ENCODE peak calls at places on chromosomes 12 and 14, in nine cellular contexts. One of them, this sample, is unnamed.

GRCh38 chr12:54007538-54008259 is 1.1 kb upstream of the HOXC8 start:
- DNase-seq in neural progenitor cell: no peak
- DNase-seq in HCT116: no peak
- DNase-seq in MM.1S: no peak
- DNase-seq in SK-N-SH: no peak
- DNase-seq in hepatocyte: no peak
- DNase-seq in PC-3: no peak
- DNase-seq in GM23338: no peak
- DNase-seq in GM23248: peak
- DNase-seq in this sample: no peak

GRCh38 chr12:5440973-5441372 is 9.1 kb downstream of the NTF3 start:
- DNase-seq in GM23248: no peak
- DNase-seq in PC-3: no peak
- DNase-seq in HCT116: no peak
- DNase-seq in GM23338: no peak
- DNase-seq in MM.1S: no peak
- DNase-seq in neural progenitor cell: no peak
- DNase-seq in hepatocyte: no peak
- DNase-seq in SK-N-SH: no peak
- DNase-seq in this sample: no peak

GRCh38 chr12:80553316-80553715 is 109.3 kb downstream of the PTPRQ start:
- DNase-seq in HCT116: peak
- DNase-seq in PC-3: peak
- DNase-seq in SK-N-SH: no peak
- DNase-seq in GM23248: peak
- DNase-seq in MM.1S: no peak
- DNase-seq in GM23338: no peak
- DNase-seq in neural progenitor cell: no peak
- DNase-seq in hepatocyte: peak
- DNase-seq in this sample: no peak

GRCh38 chr12:292186-292585 is 29.6 kb upstream of the SLC6A13 start:
- DNase-seq in HCT116: no peak
- DNase-seq in PC-3: no peak
- DNase-seq in neural progenitor cell: no peak
- DNase-seq in MM.1S: no peak
- DNase-seq in hepatocyte: no peak
- DNase-seq in SK-N-SH: no peak
- DNase-seq in GM23338: no peak
- DNase-seq in GM23248: peak
- DNase-seq in this sample: no peak

GRCh38 chr12:27179399-27180214 is 64.5 kb upstream of the STK38L start:
- DNase-seq in GM23338: no peak
- DNase-seq in HCT116: peak
- DNase-seq in hepatocyte: peak
- DNase-seq in neural progenitor cell: no peak
- DNase-seq in GM23248: peak
- DNase-seq in PC-3: peak
- DNase-seq in SK-N-SH: no peak
- DNase-seq in MM.1S: peak
- DNase-seq in this sample: no peak

GRCh38 chr12:74689071-74689655 is 151.5 kb downstream of the ATXN7L3B start:
- DNase-seq in neural progenitor cell: peak
- DNase-seq in MM.1S: peak
- DNase-seq in HCT116: peak
- DNase-seq in GM23248: peak
- DNase-seq in SK-N-SH: peak
- DNase-seq in PC-3: peak
- DNase-seq in hepatocyte: peak
- DNase-seq in GM23338: peak
- DNase-seq in this sample: peak

GRCh38 chr12:25436206-25436912 is 116.7 kb downstream of the LMNTD1 start:
- DNase-seq in MM.1S: peak
- DNase-seq in neural progenitor cell: peak
- DNase-seq in hepatocyte: peak
- DNase-seq in HCT116: peak
- DNase-seq in SK-N-SH: peak
- DNase-seq in PC-3: peak
- DNase-seq in GM23338: peak
- DNase-seq in GM23248: peak
- DNase-seq in this sample: peak

GRCh38 chr12:95312656-95313055 is 95.0 kb downstream of the VEZT start:
- DNase-seq in GM23338: no peak
- DNase-seq in PC-3: no peak
- DNase-seq in MM.1S: no peak
- DNase-seq in SK-N-SH: no peak
- DNase-seq in HCT116: no peak
- DNase-seq in hepatocyte: no peak
- DNase-seq in neural progenitor cell: no peak
- DNase-seq in GM23248: no peak
- DNase-seq in this sample: no peak

GRCh38 chr12:69906411-69907216 is 81.6 kb downstream of the MYRFL start:
- DNase-seq in PC-3: no peak
- DNase-seq in hepatocyte: no peak
- DNase-seq in neural progenitor cell: no peak
- DNase-seq in SK-N-SH: no peak
- DNase-seq in GM23338: no peak
- DNase-seq in GM23248: no peak
- DNase-seq in HCT116: no peak
- DNase-seq in MM.1S: no peak
- DNase-seq in this sample: peak

GRCh38 chr12:45577844-45578399 is 151.6 kb upstream of the ARID2 start:
- DNase-seq in GM23338: no peak
- DNase-seq in MM.1S: no peak
- DNase-seq in SK-N-SH: no peak
- DNase-seq in neural progenitor cell: no peak
- DNase-seq in HCT116: no peak
- DNase-seq in PC-3: no peak
- DNase-seq in GM23248: peak
- DNase-seq in hepatocyte: no peak
- DNase-seq in this sample: no peak

GRCh38 chr14:24351517-24351916 is 11.7 kb upstream of the RIPK3 start:
- DNase-seq in SK-N-SH: no peak
- DNase-seq in PC-3: peak
- DNase-seq in HCT116: no peak
- DNase-seq in GM23338: peak
- DNase-seq in GM23248: peak
- DNase-seq in neural progenitor cell: no peak
- DNase-seq in MM.1S: no peak
- DNase-seq in hepatocyte: no peak
- DNase-seq in this sample: no peak

GRCh38 chr12:64666054-64666914 is 56.0 kb downstream of the RASSF3 start:
- DNase-seq in GM23338: no peak
- DNase-seq in PC-3: peak
- DNase-seq in MM.1S: peak
- DNase-seq in GM23248: no peak
- DNase-seq in SK-N-SH: no peak
- DNase-seq in neural progenitor cell: no peak
- DNase-seq in hepatocyte: no peak
- DNase-seq in HCT116: no peak
- DNase-seq in this sample: peak

DNA sequence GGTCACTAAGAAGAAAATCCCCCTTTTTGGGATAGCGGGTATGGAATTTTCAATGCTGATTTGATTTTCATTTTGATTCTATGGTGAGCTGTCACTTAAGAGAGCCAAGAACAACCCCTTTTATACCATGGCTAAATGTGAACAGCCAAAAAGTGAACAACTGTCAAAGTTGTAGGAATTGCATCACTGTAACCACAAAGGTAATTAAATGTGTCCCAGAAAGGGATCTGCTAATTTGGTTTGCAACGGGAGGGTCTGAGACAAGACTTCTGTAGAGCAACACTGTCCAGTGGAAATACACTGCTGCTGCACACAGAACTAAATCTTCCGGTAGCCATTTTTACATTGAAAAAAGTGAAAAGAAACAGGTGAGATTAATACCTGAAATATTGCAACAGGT is 14.6 kb downstream of the CHST11 start:
- DNase-seq in GM23338: no peak
- DNase-seq in HCT116: no peak
- DNase-seq in neural progenitor cell: no peak
- DNase-seq in PC-3: no peak
- DNase-seq in GM23248: no peak
- DNase-seq in MM.1S: no peak
- DNase-seq in hepatocyte: no peak
- DNase-seq in SK-N-SH: no peak
- DNase-seq in this sample: no peak
- H3K4me2 ChIP-seq in GM23338: no peak
- H3K4me2 ChIP-seq in HCT116: no peak
- H3K4me2 ChIP-seq in neural progenitor cell: no peak
- H3K4me2 ChIP-seq in PC-3: no peak
- H3K4me2 ChIP-seq in GM23248: no peak
- H3K4me2 ChIP-seq in MM.1S: no peak
- H3K4me2 ChIP-seq in hepatocyte: no peak
- H3K4me2 ChIP-seq in SK-N-SH: no peak
- H3K4me2 ChIP-seq in this sample: peak

GRCh38 chr14:50336428-50336827 is 24.3 kb downstream of the DMAC2L start:
- DNase-seq in neural progenitor cell: no peak
- DNase-seq in hepatocyte: no peak
- DNase-seq in GM23338: peak
- DNase-seq in SK-N-SH: no peak
- DNase-seq in MM.1S: peak
- DNase-seq in HCT116: no peak
- DNase-seq in GM23248: no peak
- DNase-seq in PC-3: no peak
- DNase-seq in this sample: no peak

GRCh38 chr14:50333010-50333409 is 20.9 kb downstream of the DMAC2L start:
- DNase-seq in SK-N-SH: no peak
- DNase-seq in GM23338: peak
- DNase-seq in HCT116: no peak
- DNase-seq in MM.1S: no peak
- DNase-seq in PC-3: peak
- DNase-seq in hepatocyte: no peak
- DNase-seq in neural progenitor cell: no peak
- DNase-seq in GM23248: peak
- DNase-seq in this sample: no peak

GRCh38 chr14:50335989-50336391 is 23.9 kb downstream of the DMAC2L start:
- DNase-seq in HCT116: no peak
- DNase-seq in hepatocyte: no peak
- DNase-seq in SK-N-SH: peak
- DNase-seq in neural progenitor cell: peak
- DNase-seq in MM.1S: peak
- DNase-seq in GM23338: peak
- DNase-seq in GM23248: peak
- DNase-seq in PC-3: no peak
- DNase-seq in this sample: no peak

GRCh38 chr14:50334211-50334610 is 22.1 kb downstream of the DMAC2L start:
- DNase-seq in GM23338: peak
- DNase-seq in MM.1S: no peak
- DNase-seq in HCT116: no peak
- DNase-seq in PC-3: no peak
- DNase-seq in SK-N-SH: no peak
- DNase-seq in GM23248: no peak
- DNase-seq in neural progenitor cell: no peak
- DNase-seq in hepatocyte: no peak
- DNase-seq in this sample: no peak

DNA sequence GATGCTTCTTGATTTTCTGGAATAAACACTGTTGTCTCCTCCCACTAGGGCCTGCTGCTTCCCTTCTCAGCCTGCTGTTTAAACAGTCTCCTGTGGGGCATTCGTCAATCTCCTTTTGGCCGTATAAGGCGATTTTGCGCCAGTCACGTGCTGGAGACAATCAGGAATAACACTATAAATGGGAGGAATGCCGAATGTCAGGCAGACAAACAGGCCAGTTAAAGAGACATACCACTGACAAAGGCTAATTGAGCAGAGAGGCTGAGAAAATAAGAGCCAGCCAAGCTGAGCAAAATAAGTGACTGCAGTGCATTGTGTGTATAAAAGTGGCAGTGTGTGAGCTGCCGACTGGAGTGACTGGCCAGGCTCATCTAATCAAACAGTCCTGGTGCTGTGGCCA is 23.3 kb downstream of the DMAC2L start:
- DNase-seq in neural progenitor cell: peak
- DNase-seq in SK-N-SH: peak
- DNase-seq in hepatocyte: peak
- DNase-seq in HCT116: no peak
- DNase-seq in GM23248: peak
- DNase-seq in PC-3: no peak
- DNase-seq in MM.1S: no peak
- DNase-seq in GM23338: peak
- DNase-seq in this sample: no peak
- H3K4me3 ChIP-seq in neural progenitor cell: no peak
- H3K4me3 ChIP-seq in SK-N-SH: no peak
- H3K4me3 ChIP-seq in hepatocyte: no peak
- H3K4me3 ChIP-seq in HCT116: no peak
- H3K4me3 ChIP-seq in GM23248: no peak
- H3K4me3 ChIP-seq in PC-3: no peak
- H3K4me3 ChIP-seq in MM.1S: no peak
- H3K4me3 ChIP-seq in GM23338: no peak
- H3K4me3 ChIP-seq in this sample: no peak

DNA sequence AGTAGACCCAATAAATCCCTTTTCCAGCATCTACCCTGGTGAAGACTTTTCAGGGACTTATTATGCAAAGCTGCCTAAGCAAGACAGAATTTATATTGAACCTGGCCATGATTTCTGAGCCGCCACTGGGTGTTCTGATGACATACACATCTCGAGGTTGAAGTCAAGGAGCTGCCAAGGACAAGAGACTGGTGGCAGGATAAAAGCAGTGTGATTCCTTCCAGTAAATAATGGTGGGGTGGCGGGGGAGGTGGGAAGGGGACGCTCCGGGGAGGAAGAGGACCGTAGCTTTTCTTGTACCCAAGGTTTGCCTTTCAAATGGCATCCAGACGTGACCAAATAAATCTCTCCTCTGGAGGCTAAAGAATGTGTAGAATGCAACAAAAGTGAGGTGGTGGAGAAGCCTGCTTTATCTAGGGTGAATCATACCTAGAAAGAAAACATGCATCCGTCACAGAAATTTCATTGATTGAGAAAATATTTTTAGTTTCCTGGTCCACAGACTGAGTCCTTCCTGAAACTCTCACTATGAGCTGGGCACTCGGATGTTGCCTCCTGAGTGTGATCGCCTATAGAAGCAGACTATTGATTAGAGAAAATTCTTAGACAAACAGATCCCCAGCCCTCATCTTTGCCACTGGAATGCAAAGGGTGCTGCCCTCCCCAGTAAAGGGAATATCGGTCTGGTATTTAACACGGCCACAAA is 112.3 kb downstream of the DPF3 start:
- DNase-seq in hepatocyte: peak
- DNase-seq in PC-3: peak
- DNase-seq in MM.1S: no peak
- DNase-seq in neural progenitor cell: no peak
- DNase-seq in GM23338: no peak
- DNase-seq in GM23248: peak
- DNase-seq in HCT116: no peak
- DNase-seq in SK-N-SH: no peak
- DNase-seq in this sample: no peak
- TF ChIP-seq EZH2phosphoT487 in hepatocyte: no peak
- TF ChIP-seq EZH2phosphoT487 in PC-3: no peak
- TF ChIP-seq EZH2phosphoT487 in MM.1S: no peak
- TF ChIP-seq EZH2phosphoT487 in neural progenitor cell: no peak
- TF ChIP-seq EZH2phosphoT487 in GM23338: no peak
- TF ChIP-seq EZH2phosphoT487 in GM23248: no peak
- TF ChIP-seq EZH2phosphoT487 in HCT116: no peak
- TF ChIP-seq EZH2phosphoT487 in SK-N-SH: no peak
- TF ChIP-seq EZH2phosphoT487 in this sample: no peak

DNA sequence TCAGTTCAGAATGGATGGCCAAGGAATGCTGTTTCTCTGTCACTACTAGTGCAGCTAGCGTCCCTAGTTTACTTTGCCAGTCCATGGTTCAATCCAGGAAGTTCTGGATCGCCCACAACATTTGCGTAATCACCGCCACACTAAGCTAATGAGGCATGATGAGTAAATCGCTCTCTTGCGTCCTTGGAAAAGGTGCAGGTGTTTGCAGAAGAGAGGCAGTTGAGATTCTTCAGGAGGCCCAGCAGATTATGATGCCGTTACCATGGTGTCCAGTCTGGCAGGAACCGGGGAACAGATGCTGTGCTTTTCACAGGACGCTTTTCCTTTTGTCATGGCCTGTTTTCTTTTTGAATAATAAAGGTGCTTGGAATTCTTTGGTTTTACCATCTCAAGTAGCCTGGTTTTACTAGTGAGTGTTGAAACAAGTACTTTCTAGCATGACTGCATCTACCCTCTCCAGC is 9.0 kb downstream of the TPH2 start:
- DNase-seq in MM.1S: no peak
- DNase-seq in neural progenitor cell: peak
- DNase-seq in GM23338: peak
- DNase-seq in GM23248: peak
- DNase-seq in hepatocyte: peak
- DNase-seq in SK-N-SH: no peak
- DNase-seq in HCT116: no peak
- DNase-seq in PC-3: peak
- DNase-seq in this sample: no peak
- H3K4me2 ChIP-seq in MM.1S: no peak
- H3K4me2 ChIP-seq in neural progenitor cell: peak
- H3K4me2 ChIP-seq in GM23338: peak
- H3K4me2 ChIP-seq in GM23248: no peak
- H3K4me2 ChIP-seq in hepatocyte: peak
- H3K4me2 ChIP-seq in SK-N-SH: no peak
- H3K4me2 ChIP-seq in HCT116: no peak
- H3K4me2 ChIP-seq in PC-3: no peak
- H3K4me2 ChIP-seq in this sample: no peak